ENCODE peak calls at places on chromosomes 16 and 17, in six cellular contexts. N, Y, R, J, T and S are unnamed samples. For H3K4me1, the result is how much of the 10 kb centered on the place peaks cover.

GRCh38 chr16:16007743-16008111 is 58.3 kb downstream of the ABCC1 start:
- DNase-seq in N (no peak), Y (no peak), R (no peak), J (no peak), T (no peak), S (no peak)

GRCh38 chr16:74817851-74818250 is 43.2 kb upstream of the FA2H start:
- DNase-seq in N (no peak), Y (no peak), R (no peak), J (no peak), T (no peak), S (no peak)

GRCh38 chr17:10744509-10745000 is 14.7 kb upstream of the TMEM220 start:
- DNase-seq in N (no peak), Y (no peak), R (no peak), J (no peak), T (no peak), S (no peak)

GRCh38 chr17:81242421-81243332 is 3.6 kb downstream of the NDUFAF8 start:
- DNase-seq in N (no peak), Y (no peak), R (no peak), J (no peak), T (no peak), S (no peak)

GRCh38 chr17:58303981-58304734 is 23.4 kb upstream of the MPO start:
- DNase-seq in N (peak), Y (peak), R (no peak), J (peak), T (peak), S (peak)

GRCh38 chr16:86609115-86609514 is 30.8 kb downstream of the FOXL1 start:
- DNase-seq in N (no peak), Y (peak), R (no peak), J (no peak), T (peak), S (no peak)

GRCh38 chr16:8673611-8674412 is 605 bp upstream of the ABAT start:
- DNase-seq in N (no peak), Y (no peak), R (no peak), J (no peak), T (no peak), S (no peak)

GRCh38 chr17:80625627-80626026 is 81.0 kb downstream of the RPTOR start:
- DNase-seq in N (no peak), Y (no peak), R (no peak), J (no peak), T (no peak), S (no peak)

GRCh38 chr16:49855822-49856740 is at the start of gene ZNF423:
- DNase-seq in N (no peak), Y (peak), R (no peak), J (peak), T (peak), S (peak)

GRCh38 chr17:9529033-9529748 is 46.4 kb downstream of the STX8 start:
- DNase-seq in N (peak), Y (peak), R (no peak), J (no peak), T (peak), S (no peak)

GRCh38 chr16:51035110-51035498 is 116.0 kb downstream of the SALL1 start:
- DNase-seq in N (no peak), Y (peak), R (no peak), J (no peak), T (peak), S (peak)

GRCh38 chr17:80931421-80932265 is 60.0 kb upstream of the CHMP6 start:
- DNase-seq in N (peak), Y (peak), R (no peak), J (no peak), T (peak), S (no peak)

GRCh38 chr17:49901460-49902331 is 53.8 kb upstream of the TAC4 start:
- DNase-seq in N (no peak), Y (no peak), R (no peak), J (no peak), T (no peak), S (no peak)

GRCh38 chr17:79023180-79023705 is 726 bp upstream of the C1QTNF1 start:
- DNase-seq in N (no peak), Y (no peak), R (no peak), J (no peak), T (peak), S (no peak)

GRCh38 chr17:81037783-81038733 is 3.1 kb downstream of the BAIAP2 start:
- DNase-seq in N (no peak), Y (peak), R (no peak), J (peak), T (no peak), S (no peak)

GRCh38 chr16:20385844-20386832 is 18.4 kb downstream of the PDILT start:
- DNase-seq in N (peak), Y (peak), R (no peak), J (peak), T (peak), S (peak)

GRCh38 chr17:65514082-65514481 is 47.4 kb downstream of the AXIN2 start:
- DNase-seq in N (peak), Y (no peak), R (no peak), J (no peak), T (peak), S (no peak)

GRCh38 chr17:44038604-44039007 is 23.8 kb upstream of the TMEM101 start:
- DNase-seq in N (peak), Y (no peak), R (no peak), J (no peak), T (no peak), S (no peak)

GRCh38 chr16:2160915-2161551 is 5.5 kb downstream of the TRAF7 start:
- DNase-seq in N (no peak), Y (no peak), R (no peak), J (no peak), T (peak), S (no peak)

GRCh38 chr17:73546770-73547345 is 97.4 kb downstream of the SDK2 start:
- DNase-seq in N (peak), Y (peak), R (peak), J (no peak), T (peak), S (no peak)

DNA sequence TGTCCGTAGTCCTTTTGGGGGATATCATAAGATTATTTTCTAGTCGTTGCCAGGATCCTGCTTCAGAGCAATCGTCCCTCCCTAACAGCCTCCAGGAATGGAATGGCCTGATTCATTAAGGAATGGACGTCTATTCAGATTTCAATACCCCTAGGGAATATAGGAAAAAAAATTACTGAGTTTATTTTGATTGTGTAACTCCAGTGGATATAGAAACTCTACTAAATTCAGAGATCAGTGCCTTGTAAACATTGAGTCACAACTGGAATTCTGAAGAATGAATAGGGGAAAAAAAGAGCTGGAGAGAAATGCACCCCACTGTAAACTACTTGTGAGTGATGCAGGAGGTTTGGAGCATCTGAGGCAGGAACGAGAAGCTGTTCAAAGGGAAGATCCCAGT is 1171.5 kb upstream of the GOT2 start:
- DNase-seq in N (peak), Y (no peak), R (no peak), J (no peak), T (no peak), S (no peak)
- H3K4me3 ChIP-seq in N (peak), Y (peak), R (no peak), J (no peak), T (no peak), S (no peak)

DNA sequence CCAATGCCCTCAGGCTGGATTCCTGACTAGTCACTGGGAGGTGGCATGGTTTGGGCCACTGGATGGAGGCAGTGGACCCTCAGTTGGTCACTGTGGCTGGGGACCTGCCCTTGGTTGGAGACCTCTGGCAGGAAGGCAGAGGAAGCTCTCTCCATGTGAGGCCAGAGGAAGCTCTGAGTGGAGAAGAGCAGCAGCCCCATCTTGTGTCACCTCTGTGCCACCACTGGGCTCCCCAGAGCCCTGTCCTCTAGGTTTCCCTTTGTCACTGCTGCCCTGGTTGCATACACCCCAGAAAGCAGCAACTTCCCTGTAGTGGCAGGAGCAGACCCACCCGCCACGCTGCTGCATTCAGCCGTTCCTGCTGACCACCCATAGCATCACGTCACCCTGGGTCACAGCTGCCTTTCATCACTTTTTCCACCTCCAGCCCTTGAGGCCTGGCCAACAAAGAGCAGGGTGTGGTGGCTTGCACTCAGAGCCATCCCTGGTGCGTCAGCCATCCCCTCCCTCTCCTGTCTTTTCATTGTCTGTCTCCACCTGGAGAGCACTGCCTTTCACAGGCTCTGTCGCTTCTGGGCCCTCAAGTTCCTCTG is 11.9 kb downstream of the CTRL start:
- DNase-seq in N (no peak), Y (no peak), R (no peak), J (no peak), T (no peak), S (no peak)
- H3K4me1 ChIP-seq in N (under half), Y (under half), R (half or more), J (under half), T (under half), S (under half)

DNA sequence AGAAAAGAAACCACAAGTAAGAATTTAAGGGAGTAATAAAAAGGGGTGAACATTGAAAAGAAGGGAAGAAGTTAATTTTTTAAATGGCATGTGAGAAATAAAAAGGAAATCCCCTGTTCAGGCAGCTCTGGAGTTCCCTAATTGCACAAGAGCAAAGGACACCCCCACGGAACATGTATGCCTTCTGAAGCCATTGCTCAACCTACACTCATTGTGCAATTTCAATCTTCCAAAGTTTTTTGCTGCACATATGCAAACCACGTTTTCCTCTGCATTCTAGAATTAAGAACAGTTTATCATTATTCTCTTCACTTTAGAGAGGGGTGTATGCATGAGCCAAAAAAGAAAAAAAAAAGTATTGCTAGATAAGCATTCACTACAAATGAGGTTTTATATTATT is 103.1 kb downstream of the HIC1 start:
- DNase-seq in N (peak), Y (peak), R (no peak), J (no peak), T (peak), S (no peak)
- H3K4me3 ChIP-seq in N (no peak), Y (no peak), R (no peak), J (no peak), T (no peak), S (no peak)

GRCh38 chr16:28917095-28917494 is 7.9 kb downstream of the RABEP2 start:
- DNase-seq in N (no peak), Y (no peak), R (no peak), J (no peak), T (no peak), S (no peak)
- H3K4me1 ChIP-seq in N (under half), Y (under half), R (under half), J (under half), T (under half), S (under half)

GRCh38 chr17:299546-299945 is 53.1 kb downstream of the RPH3AL start:
- DNase-seq in N (no peak), Y (no peak), R (no peak), J (no peak), T (no peak), S (no peak)
- H3K4me3 ChIP-seq in N (no peak), Y (no peak), R (no peak), J (no peak), T (no peak), S (no peak)

GRCh38 chr16:67169642-67170167 is 633 bp upstream of the NOL3 start:
- DNase-seq in N (no peak), Y (peak), R (no peak), J (no peak), T (peak), S (peak)

GRCh38 chr16:67170948-67171649 is 761 bp downstream of the NOL3 start:
- DNase-seq in N (no peak), Y (peak), R (no peak), J (no peak), T (no peak), S (peak)

GRCh38 chr16:67170168-67170947 is at the start of gene NOL3:
- DNase-seq in N (peak), Y (peak), R (peak), J (peak), T (peak), S (peak)

GRCh38 chr16:67167588-67167987 is 2.8 kb upstream of the NOL3 start:
- DNase-seq in N (no peak), Y (no peak), R (no peak), J (no peak), T (no peak), S (no peak)

GRCh38 chr16:67169011-67169451 is 1.3 kb upstream of the NOL3 start:
- DNase-seq in N (no peak), Y (no peak), R (no peak), J (no peak), T (no peak), S (no peak)
- H3K4me1 ChIP-seq in N (under half), Y (under half), R (half or more), J (under half), T (under half), S (under half)